ENCODE peak calls at places on chromosomes 3 and 15, in seven cellular contexts. L, T, W, N, Z, V and Y are unnamed samples.

GRCh38 chr3:53083496-53083895 is 37.6 kb upstream of the SFMBT1 start:
- DNase-seq in L (peak), T (no peak), W (peak), N (no peak), Z (no peak), V (no peak), Y (no peak)

GRCh38 chr15:64895285-64896065 is 16.2 kb upstream of the ANKDD1A start:
- DNase-seq in L (no peak), T (no peak), W (peak), N (peak), Z (no peak), V (no peak), Y (no peak)

GRCh38 chr3:138059261-138059660 is 49.3 kb downstream of the CLDN18 start:
- DNase-seq in L (no peak), T (no peak), W (no peak), N (no peak), Z (no peak), V (no peak), Y (no peak)

GRCh38 chr3:8954938-8955763 is 8.1 kb downstream of the RAD18 start:
- DNase-seq in L (no peak), T (no peak), W (peak), N (peak), Z (no peak), V (no peak), Y (no peak)

GRCh38 chr3:29164825-29165224 is 116.0 kb upstream of the RBMS3 start:
- DNase-seq in L (no peak), T (no peak), W (no peak), N (no peak), Z (no peak), V (no peak), Y (no peak)

GRCh38 chr15:80608688-80609087 is 86.4 kb upstream of the ABHD17C start:
- DNase-seq in L (no peak), T (no peak), W (no peak), N (no peak), Z (no peak), V (no peak), Y (no peak)

GRCh38 chr15:78007965-78008886 is 69.3 kb downstream of the TBC1D2B start:
- DNase-seq in L (no peak), T (peak), W (peak), N (no peak), Z (no peak), V (no peak), Y (no peak)

GRCh38 chr15:98226578-98226977 is 266.1 kb downstream of the ARRDC4 start:
- DNase-seq in L (no peak), T (no peak), W (no peak), N (no peak), Z (no peak), V (no peak), Y (no peak)

GRCh38 chr3:179589143-179589542 is 15.3 kb downstream of the MRPL47 start:
- DNase-seq in L (no peak), T (no peak), W (no peak), N (no peak), Z (no peak), V (no peak), Y (no peak)

GRCh38 chr3:57646723-57647122 is 46.2 kb downstream of the DENND6A start:
- DNase-seq in L (no peak), T (no peak), W (peak), N (peak), Z (no peak), V (no peak), Y (no peak)

GRCh38 chr3:171333784-171334464 is 126.3 kb downstream of the TNIK start:
- DNase-seq in L (no peak), T (no peak), W (no peak), N (no peak), Z (no peak), V (no peak), Y (no peak)

GRCh38 chr3:107870096-107870495 is 220.7 kb downstream of the CD47 start:
- DNase-seq in L (no peak), T (no peak), W (no peak), N (no peak), Z (no peak), V (no peak), Y (no peak)